ENCODE peak calls at places on chromosomes 1 and 21, in nine cellular contexts. One of them, this sample, is unnamed.

GRCh38 chr21:29235714-29236197 is 63.0 kb upstream of the BACH1 start:
- DNase-seq in HCT116: no peak
- DNase-seq in ovary: no peak
- DNase-seq in stomach: no peak
- DNase-seq in transverse colon: no peak
- DNase-seq in heart left ventricle: no peak
- DNase-seq in esophagus muscularis mucosa: no peak
- DNase-seq in K562: no peak
- DNase-seq in thyroid gland: no peak
- DNase-seq in this sample: no peak

GRCh38 chr1:192589813-192590212 is 14.2 kb downstream of the RGS1 start:
- DNase-seq in thyroid gland: no peak
- DNase-seq in K562: no peak
- DNase-seq in esophagus muscularis mucosa: no peak
- DNase-seq in HCT116: no peak
- DNase-seq in stomach: no peak
- DNase-seq in ovary: no peak
- DNase-seq in transverse colon: no peak
- DNase-seq in heart left ventricle: no peak
- DNase-seq in this sample: no peak

GRCh38 chr1:54606096-54606989 is 17.0 kb downstream of the FAM151A start:
- DNase-seq in transverse colon: peak
- DNase-seq in thyroid gland: no peak
- DNase-seq in HCT116: no peak
- DNase-seq in stomach: no peak
- DNase-seq in heart left ventricle: peak
- DNase-seq in ovary: no peak
- DNase-seq in esophagus muscularis mucosa: no peak
- DNase-seq in K562: no peak
- DNase-seq in this sample: no peak

GRCh38 chr21:36320421-36321324 is 676 bp downstream of the MORC3 start:
- DNase-seq in stomach: peak
- DNase-seq in esophagus muscularis mucosa: peak
- DNase-seq in thyroid gland: peak
- DNase-seq in K562: peak
- DNase-seq in heart left ventricle: peak
- DNase-seq in transverse colon: peak
- DNase-seq in ovary: peak
- DNase-seq in HCT116: peak
- DNase-seq in this sample: peak

GRCh38 chr1:205648212-205648910 is 16.6 kb upstream of the ELK4 start:
- DNase-seq in stomach: no peak
- DNase-seq in K562: peak
- DNase-seq in esophagus muscularis mucosa: no peak
- DNase-seq in heart left ventricle: no peak
- DNase-seq in transverse colon: no peak
- DNase-seq in thyroid gland: no peak
- DNase-seq in HCT116: no peak
- DNase-seq in ovary: no peak
- DNase-seq in this sample: no peak

GRCh38 chr1:110816945-110817344 is 56.0 kb upstream of the CD53 start:
- DNase-seq in thyroid gland: no peak
- DNase-seq in transverse colon: no peak
- DNase-seq in stomach: no peak
- DNase-seq in esophagus muscularis mucosa: no peak
- DNase-seq in ovary: no peak
- DNase-seq in K562: no peak
- DNase-seq in heart left ventricle: no peak
- DNase-seq in HCT116: no peak
- DNase-seq in this sample: no peak

GRCh38 chr1:3702990-3703728 is 49.1 kb upstream of the CCDC27 start:
- DNase-seq in heart left ventricle: no peak
- DNase-seq in transverse colon: no peak
- DNase-seq in ovary: no peak
- DNase-seq in HCT116: no peak
- DNase-seq in K562: no peak
- DNase-seq in esophagus muscularis mucosa: no peak
- DNase-seq in thyroid gland: no peak
- DNase-seq in stomach: no peak
- DNase-seq in this sample: no peak

GRCh38 chr1:82348487-82348886 is 547.8 kb downstream of the ADGRL2 start:
- DNase-seq in K562: no peak
- DNase-seq in transverse colon: no peak
- DNase-seq in HCT116: no peak
- DNase-seq in esophagus muscularis mucosa: no peak
- DNase-seq in ovary: no peak
- DNase-seq in heart left ventricle: no peak
- DNase-seq in stomach: no peak
- DNase-seq in thyroid gland: no peak
- DNase-seq in this sample: no peak

GRCh38 chr1:176826265-176826664 is 338.2 kb downstream of the ASTN1 start:
- DNase-seq in K562: no peak
- DNase-seq in stomach: no peak
- DNase-seq in ovary: no peak
- DNase-seq in HCT116: no peak
- DNase-seq in esophagus muscularis mucosa: no peak
- DNase-seq in heart left ventricle: no peak
- DNase-seq in transverse colon: no peak
- DNase-seq in thyroid gland: no peak
- DNase-seq in this sample: no peak

GRCh38 chr1:230536641-230537155 is 105.6 kb upstream of the COG2 start:
- DNase-seq in K562: no peak
- DNase-seq in stomach: no peak
- DNase-seq in thyroid gland: no peak
- DNase-seq in heart left ventricle: no peak
- DNase-seq in transverse colon: no peak
- DNase-seq in HCT116: no peak
- DNase-seq in esophagus muscularis mucosa: peak
- DNase-seq in ovary: no peak
- DNase-seq in this sample: no peak

GRCh38 chr21:46634966-46635323 is 529 bp upstream of the PRMT2 start:
- DNase-seq in HCT116: peak
- DNase-seq in transverse colon: no peak
- DNase-seq in K562: peak
- DNase-seq in thyroid gland: peak
- DNase-seq in stomach: peak
- DNase-seq in esophagus muscularis mucosa: peak
- DNase-seq in ovary: peak
- DNase-seq in heart left ventricle: no peak
- DNase-seq in this sample: no peak

GRCh38 chr1:11062965-11063401 is 3.2 kb upstream of the SRM start:
- DNase-seq in transverse colon: no peak
- DNase-seq in K562: no peak
- DNase-seq in stomach: no peak
- DNase-seq in HCT116: no peak
- DNase-seq in heart left ventricle: no peak
- DNase-seq in esophagus muscularis mucosa: no peak
- DNase-seq in thyroid gland: no peak
- DNase-seq in ovary: no peak
- DNase-seq in this sample: no peak

GRCh38 chr1:36673207-36673606 is 190.5 kb upstream of the CSF3R start:
- DNase-seq in ovary: no peak
- DNase-seq in K562: no peak
- DNase-seq in thyroid gland: no peak
- DNase-seq in esophagus muscularis mucosa: no peak
- DNase-seq in heart left ventricle: no peak
- DNase-seq in transverse colon: no peak
- DNase-seq in HCT116: no peak
- DNase-seq in stomach: no peak
- DNase-seq in this sample: no peak

GRCh38 chr21:34968414-34969333 is 80.4 kb downstream of the RUNX1 start:
- DNase-seq in ovary: no peak
- DNase-seq in heart left ventricle: no peak
- DNase-seq in thyroid gland: no peak
- DNase-seq in K562: no peak
- DNase-seq in esophagus muscularis mucosa: no peak
- DNase-seq in transverse colon: no peak
- DNase-seq in HCT116: no peak
- DNase-seq in stomach: no peak
- DNase-seq in this sample: no peak

GRCh38 chr21:34962586-34963222 is 86.4 kb downstream of the RUNX1 start:
- DNase-seq in ovary: no peak
- DNase-seq in stomach: no peak
- DNase-seq in transverse colon: no peak
- DNase-seq in K562: no peak
- DNase-seq in thyroid gland: no peak
- DNase-seq in heart left ventricle: no peak
- DNase-seq in HCT116: no peak
- DNase-seq in esophagus muscularis mucosa: no peak
- DNase-seq in this sample: no peak

GRCh38 chr21:34962136-34962535 is 87.0 kb downstream of the RUNX1 start:
- DNase-seq in transverse colon: no peak
- DNase-seq in heart left ventricle: no peak
- DNase-seq in ovary: no peak
- DNase-seq in esophagus muscularis mucosa: no peak
- DNase-seq in HCT116: no peak
- DNase-seq in K562: no peak
- DNase-seq in thyroid gland: no peak
- DNase-seq in stomach: no peak
- DNase-seq in this sample: no peak

GRCh38 chr21:34967509-34968289 is 81.4 kb downstream of the RUNX1 start:
- DNase-seq in transverse colon: no peak
- DNase-seq in ovary: no peak
- DNase-seq in HCT116: no peak
- DNase-seq in thyroid gland: no peak
- DNase-seq in heart left ventricle: no peak
- DNase-seq in K562: peak
- DNase-seq in esophagus muscularis mucosa: no peak
- DNase-seq in stomach: no peak
- DNase-seq in this sample: no peak

GRCh38 chr21:34965200-34966174 is 83.6 kb downstream of the RUNX1 start:
- DNase-seq in thyroid gland: no peak
- DNase-seq in ovary: no peak
- DNase-seq in transverse colon: no peak
- DNase-seq in heart left ventricle: no peak
- DNase-seq in HCT116: no peak
- DNase-seq in esophagus muscularis mucosa: no peak
- DNase-seq in stomach: no peak
- DNase-seq in K562: no peak
- DNase-seq in this sample: no peak
- H3K4me3 ChIP-seq in thyroid gland: no peak
- H3K4me3 ChIP-seq in ovary: no peak
- H3K4me3 ChIP-seq in transverse colon: no peak
- H3K4me3 ChIP-seq in heart left ventricle: no peak
- H3K4me3 ChIP-seq in HCT116: no peak
- H3K4me3 ChIP-seq in esophagus muscularis mucosa: no peak
- H3K4me3 ChIP-seq in stomach: no peak
- H3K4me3 ChIP-seq in K562: no peak
- H3K4me3 ChIP-seq in this sample: no peak

DNA sequence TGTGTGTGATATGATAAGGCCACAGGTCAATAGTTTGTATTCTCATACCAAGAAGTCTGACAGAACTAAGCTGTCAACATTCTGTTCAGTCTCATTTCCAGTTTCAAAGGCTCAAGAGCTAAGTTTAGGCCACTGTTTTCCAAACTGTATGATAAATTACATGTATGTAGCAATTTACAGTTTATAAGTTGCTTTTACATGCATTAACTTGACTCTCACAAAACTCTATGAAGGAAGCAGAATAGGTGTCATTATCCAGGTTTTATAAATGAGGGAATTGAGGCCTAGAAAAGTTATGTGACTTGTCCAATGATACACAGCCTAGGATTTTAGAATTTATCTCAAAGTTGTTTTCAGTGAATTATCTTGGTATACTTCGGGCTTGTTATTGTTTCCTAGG is 23.4 kb downstream of the FMO5 start:
- DNase-seq in thyroid gland: no peak
- DNase-seq in ovary: no peak
- DNase-seq in heart left ventricle: no peak
- DNase-seq in transverse colon: no peak
- DNase-seq in K562: no peak
- DNase-seq in HCT116: no peak
- DNase-seq in esophagus muscularis mucosa: no peak
- DNase-seq in stomach: no peak
- DNase-seq in this sample: no peak
- TF ChIP-seq POLR2A in thyroid gland: no peak
- TF ChIP-seq POLR2A in ovary: no peak
- TF ChIP-seq POLR2A in heart left ventricle: no peak
- TF ChIP-seq POLR2A in transverse colon: no peak
- TF ChIP-seq POLR2A in K562: no peak
- TF ChIP-seq POLR2A in HCT116: no peak
- TF ChIP-seq POLR2A in esophagus muscularis mucosa: no peak
- TF ChIP-seq POLR2A in stomach: no peak
- TF ChIP-seq POLR2A in this sample: no peak

GRCh38 chr1:225441314-225442119 is 13.7 kb upstream of the LBR start:
- DNase-seq in heart left ventricle: no peak
- DNase-seq in HCT116: no peak
- DNase-seq in ovary: no peak
- DNase-seq in transverse colon: peak
- DNase-seq in thyroid gland: no peak
- DNase-seq in K562: no peak
- DNase-seq in stomach: no peak
- DNase-seq in esophagus muscularis mucosa: no peak
- DNase-seq in this sample: no peak

GRCh38 chr1:225440380-225440957 is 12.6 kb upstream of the LBR start:
- DNase-seq in thyroid gland: no peak
- DNase-seq in esophagus muscularis mucosa: no peak
- DNase-seq in HCT116: no peak
- DNase-seq in K562: no peak
- DNase-seq in stomach: no peak
- DNase-seq in heart left ventricle: no peak
- DNase-seq in ovary: no peak
- DNase-seq in transverse colon: peak
- DNase-seq in this sample: no peak

GRCh38 chr1:225446298-225446941 is 18.6 kb upstream of the LBR start:
- DNase-seq in ovary: no peak
- DNase-seq in esophagus muscularis mucosa: no peak
- DNase-seq in stomach: no peak
- DNase-seq in K562: no peak
- DNase-seq in thyroid gland: no peak
- DNase-seq in HCT116: no peak
- DNase-seq in heart left ventricle: no peak
- DNase-seq in transverse colon: peak
- DNase-seq in this sample: no peak

GRCh38 chr1:225445644-225446297 is 17.9 kb upstream of the LBR start:
- DNase-seq in stomach: no peak
- DNase-seq in ovary: no peak
- DNase-seq in K562: no peak
- DNase-seq in transverse colon: peak
- DNase-seq in HCT116: no peak
- DNase-seq in heart left ventricle: no peak
- DNase-seq in thyroid gland: peak
- DNase-seq in esophagus muscularis mucosa: no peak
- DNase-seq in this sample: no peak

GRCh38 chr1:225442156-225442555 is 14.3 kb upstream of the LBR start:
- DNase-seq in stomach: no peak
- DNase-seq in HCT116: no peak
- DNase-seq in thyroid gland: no peak
- DNase-seq in ovary: no peak
- DNase-seq in heart left ventricle: no peak
- DNase-seq in K562: no peak
- DNase-seq in esophagus muscularis mucosa: no peak
- DNase-seq in transverse colon: no peak
- DNase-seq in this sample: no peak
- H3K27ac ChIP-seq in stomach: peak
- H3K27ac ChIP-seq in HCT116: no peak
- H3K27ac ChIP-seq in thyroid gland: no peak
- H3K27ac ChIP-seq in ovary: no peak
- H3K27ac ChIP-seq in heart left ventricle: peak
- H3K27ac ChIP-seq in K562: no peak
- H3K27ac ChIP-seq in esophagus muscularis mucosa: peak
- H3K27ac ChIP-seq in transverse colon: peak
- H3K27ac ChIP-seq in this sample: peak

GRCh38 chr1:235651170-235651806 is 1.7 kb upstream of the GNG4 start:
- DNase-seq in thyroid gland: no peak
- DNase-seq in transverse colon: no peak
- DNase-seq in K562: no peak
- DNase-seq in ovary: no peak
- DNase-seq in HCT116: no peak
- DNase-seq in esophagus muscularis mucosa: peak
- DNase-seq in stomach: no peak
- DNase-seq in heart left ventricle: no peak
- DNase-seq in this sample: no peak
- H3K4me3 ChIP-seq in thyroid gland: no peak
- H3K4me3 ChIP-seq in transverse colon: peak
- H3K4me3 ChIP-seq in K562: no peak
- H3K4me3 ChIP-seq in ovary: peak
- H3K4me3 ChIP-seq in HCT116: no peak
- H3K4me3 ChIP-seq in esophagus muscularis mucosa: no peak
- H3K4me3 ChIP-seq in stomach: peak
- H3K4me3 ChIP-seq in heart left ventricle: peak
- H3K4me3 ChIP-seq in this sample: no peak

This sample was measured in right lobe of liver.